ENCODE peak calls at places on chromosomes 12 and 14, in six cellular contexts. B is HTR-8/SVneo; I is NCI-H187; N is iris pigment epithelial cell; T is hepatic stellate cell; O is stimulated activated CD4-positive, alpha-beta T cell treated with anti-CD3 and anti-CD28 coated beads, Interleukin-12 subunit alpha, Interleukin-12 subunit beta, amount 100 ng/mL, for 48 hours. Q is an unnamed sample.

GRCh38 chr12:104190641-104191176 is 24.9 kb upstream of the TXNRD1 start:
- DNase-seq in T (no peak), N (no peak), B (no peak), O (no peak), I (no peak), Q (no peak)

GRCh38 chr12:98379106-98379505 is 136.3 kb upstream of the TMPO start:
- DNase-seq in N (no peak), B (no peak), I (no peak), O (no peak), T (no peak), Q (no peak)

GRCh38 chr12:49698619-49699545 is 8.3 kb downstream of the FMNL3 start:
- DNase-seq in N (peak), I (no peak), T (peak), O (peak), B (peak), Q (peak)

GRCh38 chr12:65656904-65657351 is 167.4 kb upstream of the HMGA2 start:
- DNase-seq in I (no peak), N (peak), O (no peak), B (peak), T (peak), Q (peak)

GRCh38 chr14:104739026-104739425 is 13.9 kb upstream of the SIVA1 start:
- DNase-seq in I (no peak), N (no peak), B (no peak), O (no peak), T (no peak), Q (no peak)

GRCh38 chr14:92729632-92730358 is 18.6 kb downstream of the LGMN start:
- DNase-seq in I (no peak), O (no peak), B (no peak), N (peak), T (peak), Q (peak)

GRCh38 chr14:39055786-39056474 is 47.1 kb downstream of the SEC23A start:
- DNase-seq in I (no peak), O (no peak), B (no peak), T (no peak), N (no peak), Q (no peak)

GRCh38 chr12:104694161-104694560 is 237.4 kb downstream of the CHST11 start:
- DNase-seq in I (no peak), O (no peak), T (no peak), B (no peak), N (peak), Q (no peak)

GRCh38 chr14:44961151-44961729 is 507 bp downstream of the KLHL28 start:
- DNase-seq in O (peak), B (peak), N (peak), I (no peak), T (peak), Q (no peak)

GRCh38 chr14:70555890-70556289 is 21.1 kb upstream of the ADAM20 start:
- DNase-seq in O (no peak), T (no peak), B (no peak), I (no peak), N (peak), Q (peak)

Q was measured in foreskin keratinocyte.